ENCODE peak calls at places on chromosomes 16 and 17, in six cellular contexts. One of them, this sample, is unnamed.

GRCh38 chr16:53504665-53505064 is 1.7 kb upstream of the AKTIP start:
- DNase-seq in dorsolateral prefrontal cortex: no peak
- DNase-seq in transverse colon: no peak
- DNase-seq in CD8-positive, alpha-beta memory T cell: peak; percentile 17
- DNase-seq in neural progenitor cell: no peak
- DNase-seq in CD4-positive, alpha-beta T cell: no peak
- DNase-seq in this sample: no peak

GRCh38 chr16:67657017-67657608 is 2.9 kb downstream of the ACD start:
- DNase-seq in dorsolateral prefrontal cortex: no peak
- DNase-seq in transverse colon: peak; percentile 7
- DNase-seq in CD8-positive, alpha-beta memory T cell: no peak
- DNase-seq in neural progenitor cell: no peak
- DNase-seq in CD4-positive, alpha-beta T cell: no peak
- DNase-seq in this sample: no peak

GRCh38 chr17:72176902-72177660 is 56.3 kb downstream of the SOX9 start:
- DNase-seq in dorsolateral prefrontal cortex: no peak
- DNase-seq in transverse colon: peak; percentile 38
- DNase-seq in CD8-positive, alpha-beta memory T cell: no peak
- DNase-seq in neural progenitor cell: no peak
- DNase-seq in CD4-positive, alpha-beta T cell: no peak
- DNase-seq in this sample: no peak

GRCh38 chr17:63622571-63623390 is 564 bp downstream of the MAP3K3 start:
- DNase-seq in dorsolateral prefrontal cortex: peak; percentile 56
- DNase-seq in transverse colon: peak; percentile 76
- DNase-seq in CD8-positive, alpha-beta memory T cell: peak; percentile 33
- DNase-seq in neural progenitor cell: peak; percentile 87
- DNase-seq in CD4-positive, alpha-beta T cell: peak; percentile 64
- DNase-seq in this sample: peak; percentile 64

GRCh38 chr17:72749119-72749572 is 343.3 kb downstream of the SLC39A11 start:
- DNase-seq in dorsolateral prefrontal cortex: no peak
- DNase-seq in transverse colon: peak; percentile 66
- DNase-seq in CD8-positive, alpha-beta memory T cell: no peak
- DNase-seq in neural progenitor cell: no peak
- DNase-seq in CD4-positive, alpha-beta T cell: no peak
- DNase-seq in this sample: no peak

GRCh38 chr17:66956941-66957340 is 7.6 kb upstream of the CACNG4 start:
- DNase-seq in dorsolateral prefrontal cortex: no peak
- DNase-seq in transverse colon: no peak
- DNase-seq in CD8-positive, alpha-beta memory T cell: no peak
- DNase-seq in neural progenitor cell: no peak
- DNase-seq in CD4-positive, alpha-beta T cell: no peak
- DNase-seq in this sample: no peak

GRCh38 chr16:27951752-27952151 is 111.8 kb downstream of the GSG1L start:
- DNase-seq in dorsolateral prefrontal cortex: no peak
- DNase-seq in transverse colon: no peak
- DNase-seq in CD8-positive, alpha-beta memory T cell: no peak
- DNase-seq in neural progenitor cell: no peak
- DNase-seq in CD4-positive, alpha-beta T cell: no peak
- DNase-seq in this sample: no peak

GRCh38 chr17:7011415-7011814 is 1.0 kb upstream of the RNASEK start:
- DNase-seq in dorsolateral prefrontal cortex: no peak
- DNase-seq in transverse colon: no peak
- DNase-seq in CD8-positive, alpha-beta memory T cell: no peak
- DNase-seq in neural progenitor cell: no peak
- DNase-seq in CD4-positive, alpha-beta T cell: no peak
- DNase-seq in this sample: no peak

GRCh38 chr16:81366316-81366932 is 51.7 kb downstream of the GAN start:
- DNase-seq in dorsolateral prefrontal cortex: no peak
- DNase-seq in transverse colon: no peak
- DNase-seq in CD8-positive, alpha-beta memory T cell: peak; percentile 37
- DNase-seq in neural progenitor cell: peak; percentile 60
- DNase-seq in CD4-positive, alpha-beta T cell: no peak
- DNase-seq in this sample: no peak

DNA sequence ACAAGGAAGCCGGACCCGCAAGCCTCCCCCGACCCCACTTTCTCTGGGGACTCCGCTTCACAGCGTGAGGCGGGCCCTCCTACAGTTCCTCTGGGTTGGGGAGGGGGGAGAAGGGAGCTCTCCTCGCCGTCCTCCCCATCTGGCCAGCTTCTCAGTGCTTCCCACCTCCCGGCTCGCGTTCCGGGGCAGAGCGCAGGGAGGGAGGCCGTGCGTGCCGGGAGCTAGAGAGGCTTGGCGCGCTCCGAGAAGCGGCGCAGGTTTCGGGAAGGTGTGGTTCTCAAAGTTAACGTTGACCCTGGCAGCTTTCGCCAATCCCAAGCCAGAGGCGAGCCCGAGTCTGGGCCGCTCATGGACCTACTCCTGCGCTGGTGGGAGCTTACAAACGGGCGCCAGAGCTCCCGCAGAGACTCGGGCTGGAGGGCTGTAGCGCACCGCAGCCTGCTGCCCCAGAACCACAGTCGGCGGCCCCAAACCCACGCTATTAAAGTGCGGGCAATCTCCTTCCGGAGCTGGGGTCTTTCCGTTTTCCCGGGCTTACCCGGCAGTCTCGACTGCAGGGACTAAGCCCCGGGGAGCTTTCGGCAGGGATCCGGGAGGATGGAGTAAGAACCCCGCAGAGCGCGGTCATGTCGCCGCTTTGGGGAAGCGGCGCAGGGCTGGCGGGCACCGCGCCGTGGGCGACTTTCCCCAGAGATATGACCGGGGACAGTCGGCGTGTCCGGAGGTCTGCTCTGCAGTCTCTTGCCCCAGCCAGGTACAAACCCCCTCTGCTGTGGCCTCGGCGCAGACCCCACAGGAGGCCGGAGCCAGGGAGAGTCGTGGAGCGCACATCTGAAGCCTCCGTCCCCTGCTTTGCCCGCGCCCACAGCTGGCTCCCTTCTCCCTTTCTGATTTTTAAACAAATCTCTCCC is 797 bp downstream of the CDH11 start:
- DNase-seq in dorsolateral prefrontal cortex: peak; percentile 31
- DNase-seq in transverse colon: no peak
- DNase-seq in CD8-positive, alpha-beta memory T cell: no peak
- DNase-seq in neural progenitor cell: peak; percentile 59
- DNase-seq in CD4-positive, alpha-beta T cell: no peak
- DNase-seq in this sample: no peak
- H3K27me3 ChIP-seq in dorsolateral prefrontal cortex: no peaks in the 10 kb centered on the region
- H3K27me3 ChIP-seq in transverse colon: peaks cover 44% of the 10 kb centered on the region
- H3K27me3 ChIP-seq in CD8-positive, alpha-beta memory T cell: no peaks in the 10 kb centered on the region
- H3K27me3 ChIP-seq in neural progenitor cell: peaks cover 29% of the 10 kb centered on the region
- H3K27me3 ChIP-seq in CD4-positive, alpha-beta T cell: peaks cover 43% of the 10 kb centered on the region
- H3K27me3 ChIP-seq in this sample: no peaks in the 10 kb centered on the region

GRCh38 chr16:1332618-1333148 is 762 bp upstream of the BAIAP3 start:
- DNase-seq in dorsolateral prefrontal cortex: no peak
- DNase-seq in transverse colon: no peak
- DNase-seq in CD8-positive, alpha-beta memory T cell: no peak
- DNase-seq in neural progenitor cell: no peak
- DNase-seq in CD4-positive, alpha-beta T cell: no peak
- DNase-seq in this sample: no peak

GRCh38 chr16:1334739-1335138 is 1.3 kb downstream of the BAIAP3 start:
- DNase-seq in dorsolateral prefrontal cortex: no peak
- DNase-seq in transverse colon: no peak
- DNase-seq in CD8-positive, alpha-beta memory T cell: no peak
- DNase-seq in neural progenitor cell: no peak
- DNase-seq in CD4-positive, alpha-beta T cell: no peak
- DNase-seq in this sample: no peak

GRCh38 chr16:1333149-1333812 is at the start of gene BAIAP3:
- DNase-seq in dorsolateral prefrontal cortex: no peak
- DNase-seq in transverse colon: peak; percentile 64
- DNase-seq in CD8-positive, alpha-beta memory T cell: no peak
- DNase-seq in neural progenitor cell: peak; percentile 77
- DNase-seq in CD4-positive, alpha-beta T cell: peak; percentile 60
- DNase-seq in this sample: no peak

GRCh38 chr16:1335211-1335971 is 1.9 kb downstream of the BAIAP3 start:
- DNase-seq in dorsolateral prefrontal cortex: peak; percentile 43
- DNase-seq in transverse colon: no peak
- DNase-seq in CD8-positive, alpha-beta memory T cell: no peak
- DNase-seq in neural progenitor cell: no peak
- DNase-seq in CD4-positive, alpha-beta T cell: no peak
- DNase-seq in this sample: no peak

GRCh38 chr16:1333854-1334719 is 642 bp downstream of the BAIAP3 start:
- DNase-seq in dorsolateral prefrontal cortex: no peak
- DNase-seq in transverse colon: no peak
- DNase-seq in CD8-positive, alpha-beta memory T cell: no peak
- DNase-seq in neural progenitor cell: peak; percentile 54
- DNase-seq in CD4-positive, alpha-beta T cell: no peak
- DNase-seq in this sample: no peak
- H3K27me3 ChIP-seq in dorsolateral prefrontal cortex: peaks cover 39% of the 10 kb centered on the region
- H3K27me3 ChIP-seq in transverse colon: peaks cover 60% of the 10 kb centered on the region
- H3K27me3 ChIP-seq in CD8-positive, alpha-beta memory T cell: peaks cover 25% of the 10 kb centered on the region
- H3K27me3 ChIP-seq in neural progenitor cell: peaks cover 92% of the 10 kb centered on the region
- H3K27me3 ChIP-seq in CD4-positive, alpha-beta T cell: peaks cover 44% of the 10 kb centered on the region
- H3K27me3 ChIP-seq in this sample: peaks cover 3% of the 10 kb centered on the region

GRCh38 chr17:48590603-48591161 is 641 bp upstream of the HOXB3 start:
- DNase-seq in dorsolateral prefrontal cortex: no peak
- DNase-seq in transverse colon: no peak
- DNase-seq in CD8-positive, alpha-beta memory T cell: no peak
- DNase-seq in neural progenitor cell: no peak
- DNase-seq in CD4-positive, alpha-beta T cell: no peak
- DNase-seq in this sample: no peak
- H3K27me3 ChIP-seq in dorsolateral prefrontal cortex: peaks cover 100% of the 10 kb centered on the region
- H3K27me3 ChIP-seq in transverse colon: peaks cover 5% of the 10 kb centered on the region
- H3K27me3 ChIP-seq in CD8-positive, alpha-beta memory T cell: peaks cover 42% of the 10 kb centered on the region
- H3K27me3 ChIP-seq in neural progenitor cell: peaks cover 100% of the 10 kb centered on the region
- H3K27me3 ChIP-seq in CD4-positive, alpha-beta T cell: peaks cover 95% of the 10 kb centered on the region
- H3K27me3 ChIP-seq in this sample: no peaks in the 10 kb centered on the region

GRCh38 chr17:80502578-80502877 is 26.1 kb upstream of the NPTX1 start:
- DNase-seq in dorsolateral prefrontal cortex: no peak
- DNase-seq in transverse colon: no peak
- DNase-seq in CD8-positive, alpha-beta memory T cell: no peak
- DNase-seq in neural progenitor cell: no peak
- DNase-seq in CD4-positive, alpha-beta T cell: no peak
- DNase-seq in this sample: no peak
- H3K27me3 ChIP-seq in dorsolateral prefrontal cortex: no peaks in the 10 kb centered on the region
- H3K27me3 ChIP-seq in transverse colon: peaks cover 18% of the 10 kb centered on the region
- H3K27me3 ChIP-seq in CD8-positive, alpha-beta memory T cell: no peaks in the 10 kb centered on the region
- H3K27me3 ChIP-seq in neural progenitor cell: peaks cover 42% of the 10 kb centered on the region
- H3K27me3 ChIP-seq in CD4-positive, alpha-beta T cell: peaks cover 18% of the 10 kb centered on the region
- H3K27me3 ChIP-seq in this sample: no peaks in the 10 kb centered on the region

DNA sequence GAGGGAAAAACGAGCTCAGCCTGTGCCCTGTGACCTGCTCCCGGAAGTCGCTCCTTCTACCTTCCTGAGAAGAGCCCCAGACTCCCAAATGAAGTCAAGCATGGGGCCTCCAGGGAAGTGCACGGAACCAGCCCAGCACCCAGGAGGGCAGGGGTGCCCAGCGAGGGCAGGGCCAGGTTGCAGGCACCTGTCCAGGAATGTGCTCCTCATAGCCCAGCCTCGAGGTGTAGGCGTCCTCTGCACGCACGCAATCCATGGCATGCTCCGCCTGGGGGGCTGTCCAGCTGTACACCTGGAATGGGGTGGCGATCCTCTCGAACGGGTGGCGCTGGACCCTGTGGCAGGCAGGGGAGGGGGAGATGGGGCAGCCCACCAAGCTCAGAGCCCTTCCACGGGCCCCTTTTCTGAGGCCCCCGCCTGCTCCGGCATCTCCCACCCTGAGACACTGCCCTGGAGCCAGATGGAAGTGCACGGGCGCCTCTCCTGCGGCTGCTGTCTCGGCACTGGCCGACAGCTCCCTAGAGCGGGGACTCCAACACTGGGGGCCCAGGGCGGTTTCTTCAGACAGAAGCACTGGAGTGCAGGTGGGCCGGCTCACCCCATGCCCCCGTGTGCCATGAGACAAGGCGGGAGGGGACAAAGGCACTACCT is 10.9 kb downstream of the CLUH start:
- DNase-seq in dorsolateral prefrontal cortex: peak; percentile 16
- DNase-seq in transverse colon: no peak
- DNase-seq in CD8-positive, alpha-beta memory T cell: no peak
- DNase-seq in neural progenitor cell: no peak
- DNase-seq in CD4-positive, alpha-beta T cell: peak; percentile 22
- DNase-seq in this sample: no peak
- H3K27me3 ChIP-seq in dorsolateral prefrontal cortex: no peaks in the 10 kb centered on the region
- H3K27me3 ChIP-seq in transverse colon: no peaks in the 10 kb centered on the region
- H3K27me3 ChIP-seq in CD8-positive, alpha-beta memory T cell: no peaks in the 10 kb centered on the region
- H3K27me3 ChIP-seq in neural progenitor cell: no peaks in the 10 kb centered on the region
- H3K27me3 ChIP-seq in CD4-positive, alpha-beta T cell: no peaks in the 10 kb centered on the region
- H3K27me3 ChIP-seq in this sample: no peaks in the 10 kb centered on the region

GRCh38 chr17:49162866-49163265 is 30.3 kb downstream of the B4GALNT2 start:
- DNase-seq in dorsolateral prefrontal cortex: no peak
- DNase-seq in transverse colon: no peak
- DNase-seq in CD8-positive, alpha-beta memory T cell: no peak
- DNase-seq in neural progenitor cell: no peak
- DNase-seq in CD4-positive, alpha-beta T cell: no peak
- DNase-seq in this sample: no peak
- H3K27me3 ChIP-seq in dorsolateral prefrontal cortex: peaks cover 15% of the 10 kb centered on the region
- H3K27me3 ChIP-seq in transverse colon: peaks cover 8% of the 10 kb centered on the region
- H3K27me3 ChIP-seq in CD8-positive, alpha-beta memory T cell: peaks cover 4% of the 10 kb centered on the region
- H3K27me3 ChIP-seq in neural progenitor cell: peaks cover 1% of the 10 kb centered on the region
- H3K27me3 ChIP-seq in CD4-positive, alpha-beta T cell: peaks cover 17% of the 10 kb centered on the region
- H3K27me3 ChIP-seq in this sample: no peaks in the 10 kb centered on the region

DNA sequence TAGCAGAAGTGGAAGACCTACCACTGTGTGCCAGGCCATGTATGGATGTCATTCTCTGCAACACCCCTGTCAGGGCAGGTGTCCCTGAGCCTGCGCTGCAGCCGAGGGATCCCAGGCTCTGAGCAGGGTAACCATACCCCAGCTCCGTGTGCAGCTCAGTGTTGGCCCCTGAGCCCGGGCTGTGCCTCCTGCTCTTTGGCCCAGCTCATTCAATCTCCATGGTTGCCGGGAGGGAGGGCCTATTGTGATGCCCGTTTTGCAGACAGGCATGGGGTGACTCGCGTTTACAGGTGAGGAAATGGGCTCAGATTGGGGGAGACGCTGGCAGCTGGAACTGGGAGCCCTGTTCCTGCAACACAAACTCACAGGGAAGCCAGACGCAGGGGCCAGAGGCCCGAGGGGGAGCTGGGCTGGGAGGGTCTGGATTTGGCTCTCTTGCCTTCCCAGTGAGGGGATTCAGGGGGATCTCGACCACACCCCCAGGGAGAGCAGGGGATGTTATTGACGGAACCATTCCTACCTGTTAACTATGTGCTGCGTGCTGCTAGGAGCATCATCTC is 190.5 kb downstream of the IRF8 start:
- DNase-seq in dorsolateral prefrontal cortex: peak; percentile 6
- DNase-seq in transverse colon: no peak
- DNase-seq in CD8-positive, alpha-beta memory T cell: no peak
- DNase-seq in neural progenitor cell: no peak
- DNase-seq in CD4-positive, alpha-beta T cell: no peak
- DNase-seq in this sample: no peak
- H3K27me3 ChIP-seq in dorsolateral prefrontal cortex: peaks cover 5% of the 10 kb centered on the region
- H3K27me3 ChIP-seq in transverse colon: no peaks in the 10 kb centered on the region
- H3K27me3 ChIP-seq in CD8-positive, alpha-beta memory T cell: no peaks in the 10 kb centered on the region
- H3K27me3 ChIP-seq in neural progenitor cell: no peaks in the 10 kb centered on the region
- H3K27me3 ChIP-seq in CD4-positive, alpha-beta T cell: no peaks in the 10 kb centered on the region
- H3K27me3 ChIP-seq in this sample: no peaks in the 10 kb centered on the region

This sample was measured in GM06990.